ENCODE peak calls at places on chromosome 13, in ten cellular contexts. One of them, this sample, is unnamed.

GRCh38 chr13:26601669-26602068 is 44.2 kb downstream of the WASF3 start:
- DNase-seq in fibroblast of lung: peak; percentile 66
- DNase-seq in GM12865: peak; percentile 50
- DNase-seq in AG04449: no peak
- DNase-seq in Calu3: no peak
- DNase-seq in body of pancreas: no peak
- DNase-seq in HCT116: no peak
- DNase-seq in Peyer's patch: no peak
- DNase-seq in ascending aorta: no peak
- DNase-seq in breast epithelium: no peak
- DNase-seq in this sample: peak; percentile 49

GRCh38 chr13:54742984-54743383 is 1714.4 kb downstream of the OLFM4 start:
- DNase-seq in fibroblast of lung: no peak
- DNase-seq in HCT116: no peak
- DNase-seq in Calu3: no peak
- DNase-seq in Peyer's patch: no peak
- DNase-seq in GM12865: no peak
- DNase-seq in AG04449: no peak
- DNase-seq in ascending aorta: no peak
- DNase-seq in breast epithelium: no peak
- DNase-seq in body of pancreas: no peak
- DNase-seq in this sample: no peak

GRCh38 chr13:33251131-33251629 is 34.4 kb downstream of the STARD13 start:
- DNase-seq in Calu3: no peak
- DNase-seq in AG04449: peak; percentile 83
- DNase-seq in body of pancreas: peak; percentile 40
- DNase-seq in GM12865: peak; percentile 60
- DNase-seq in fibroblast of lung: peak; percentile 99
- DNase-seq in Peyer's patch: no peak
- DNase-seq in ascending aorta: no peak
- DNase-seq in HCT116: peak; percentile 31
- DNase-seq in breast epithelium: no peak
- DNase-seq in this sample: peak; percentile 99

GRCh38 chr13:32669030-32669646 is 82.9 kb downstream of the PDS5B start:
- DNase-seq in body of pancreas: peak; percentile 25
- DNase-seq in fibroblast of lung: peak; percentile 55
- DNase-seq in GM12865: peak; percentile 70
- DNase-seq in Calu3: no peak
- DNase-seq in HCT116: peak; percentile 28
- DNase-seq in Peyer's patch: no peak
- DNase-seq in breast epithelium: no peak
- DNase-seq in AG04449: no peak
- DNase-seq in ascending aorta: no peak
- DNase-seq in this sample: peak; percentile 42

GRCh38 chr13:51971520-51972426 is 39.5 kb downstream of the ATP7B start:
- DNase-seq in breast epithelium: no peak
- DNase-seq in Calu3: peak; percentile 10
- DNase-seq in HCT116: no peak
- DNase-seq in AG04449: no peak
- DNase-seq in fibroblast of lung: no peak
- DNase-seq in ascending aorta: no peak
- DNase-seq in body of pancreas: no peak
- DNase-seq in Peyer's patch: no peak
- DNase-seq in GM12865: no peak
- DNase-seq in this sample: no peak

GRCh38 chr13:107258599-107259187 is 690.8 kb upstream of the ARGLU1 start:
- DNase-seq in AG04449: no peak
- DNase-seq in HCT116: no peak
- DNase-seq in ascending aorta: no peak
- DNase-seq in breast epithelium: no peak
- DNase-seq in Calu3: no peak
- DNase-seq in fibroblast of lung: peak; percentile 16
- DNase-seq in GM12865: no peak
- DNase-seq in Peyer's patch: no peak
- DNase-seq in body of pancreas: no peak
- DNase-seq in this sample: no peak

GRCh38 chr13:93621051-93621450 is 394.4 kb downstream of the GPC6 start:
- DNase-seq in HCT116: no peak
- DNase-seq in GM12865: no peak
- DNase-seq in Peyer's patch: no peak
- DNase-seq in AG04449: no peak
- DNase-seq in fibroblast of lung: no peak
- DNase-seq in ascending aorta: no peak
- DNase-seq in Calu3: no peak
- DNase-seq in body of pancreas: no peak
- DNase-seq in breast epithelium: no peak
- DNase-seq in this sample: no peak

GRCh38 chr13:44305845-44306244 is 67.8 kb upstream of the SERP2 start:
- DNase-seq in AG04449: no peak
- DNase-seq in breast epithelium: no peak
- DNase-seq in fibroblast of lung: peak; percentile 78
- DNase-seq in Calu3: no peak
- DNase-seq in HCT116: no peak
- DNase-seq in body of pancreas: no peak
- DNase-seq in ascending aorta: peak; percentile 59
- DNase-seq in GM12865: no peak
- DNase-seq in Peyer's patch: no peak
- DNase-seq in this sample: peak; percentile 78

DNA sequence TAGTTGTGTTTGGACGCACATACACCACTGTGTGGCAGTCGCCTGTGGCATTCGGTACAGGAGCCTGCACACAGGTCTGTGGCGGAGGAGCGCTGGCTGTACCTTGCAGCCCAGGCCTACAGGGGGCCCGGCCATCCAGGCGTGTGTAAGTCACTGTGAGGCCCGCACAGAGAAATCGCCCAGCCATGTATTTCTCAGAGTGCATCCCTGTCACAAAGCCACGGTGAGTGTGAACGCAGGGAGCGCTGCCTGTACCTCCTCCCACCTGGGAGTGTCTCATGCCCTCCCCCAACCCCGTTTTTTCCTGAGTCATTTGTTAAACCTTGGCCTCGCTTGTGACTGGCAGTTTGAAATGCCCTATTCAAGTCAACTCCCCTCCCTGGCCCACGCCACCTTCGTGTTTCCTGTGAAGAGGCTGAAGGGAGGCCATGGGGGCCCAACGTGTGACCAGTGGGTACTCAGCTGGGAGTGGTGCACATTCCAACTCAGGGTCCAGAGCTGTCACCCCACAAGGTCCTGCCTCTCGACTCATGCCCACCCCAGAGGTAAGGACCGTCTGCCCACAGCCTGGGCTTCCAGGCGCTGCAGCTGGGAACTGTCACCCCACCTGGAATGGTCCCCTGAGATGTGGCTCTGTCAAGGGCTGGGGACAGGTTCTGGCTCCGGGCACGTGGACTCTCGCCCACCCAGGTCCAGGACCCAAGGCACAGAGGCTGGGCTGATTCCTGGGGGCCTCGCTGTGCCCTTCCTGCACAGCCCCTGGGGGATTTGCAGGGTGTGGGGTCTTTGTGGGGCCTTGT is 11.6 kb upstream of the RASA3 start:
- DNase-seq in HCT116: peak; percentile 63
- DNase-seq in ascending aorta: no peak
- DNase-seq in GM12865: peak; percentile 85
- DNase-seq in breast epithelium: no peak
- DNase-seq in AG04449: no peak
- DNase-seq in Calu3: no peak
- DNase-seq in body of pancreas: peak; percentile 55
- DNase-seq in fibroblast of lung: no peak
- DNase-seq in Peyer's patch: peak; percentile 3
- DNase-seq in this sample: no peak
- TF ChIP-seq CTCF in HCT116: peak; percentile 75
- TF ChIP-seq CTCF in ascending aorta: no peak
- TF ChIP-seq CTCF in GM12865: peak; percentile 58
- TF ChIP-seq CTCF in breast epithelium: no peak
- TF ChIP-seq CTCF in AG04449: peak; percentile 12
- TF ChIP-seq CTCF in Calu3: no peak
- TF ChIP-seq CTCF in body of pancreas: no peak
- TF ChIP-seq CTCF in fibroblast of lung: no peak
- TF ChIP-seq CTCF in Peyer's patch: peak; percentile 26
- TF ChIP-seq CTCF in this sample: peak; percentile 5

DNA sequence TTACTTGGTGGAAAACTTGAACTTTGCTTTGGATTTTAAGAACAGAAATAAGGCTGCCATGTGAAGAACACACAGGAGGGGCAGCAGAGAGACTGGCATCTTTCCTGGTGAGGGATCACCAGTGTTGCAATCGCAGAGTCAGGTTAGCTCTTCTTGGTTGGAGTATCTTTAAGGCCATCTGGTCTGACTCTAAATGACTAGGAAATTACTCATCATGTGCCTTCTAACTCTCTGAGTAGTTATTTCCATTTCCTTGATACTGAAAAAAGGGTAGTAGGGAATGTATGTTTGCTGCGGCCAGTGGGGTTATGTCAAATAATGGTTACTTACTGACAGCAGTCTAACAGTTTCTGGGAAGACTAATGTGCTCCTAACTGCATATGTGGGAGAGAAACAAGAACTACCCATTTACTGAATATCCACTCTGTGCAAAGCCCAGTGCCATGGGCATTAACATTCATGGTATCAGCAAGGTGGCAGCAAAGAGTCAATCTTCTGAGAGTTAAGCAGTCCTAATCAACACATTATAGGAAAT is 122.1 kb downstream of the COG6 start:
- DNase-seq in Calu3: peak; percentile 24
- DNase-seq in HCT116: peak; percentile 32
- DNase-seq in AG04449: peak; percentile 79
- DNase-seq in breast epithelium: no peak
- DNase-seq in GM12865: peak; percentile 51
- DNase-seq in fibroblast of lung: peak; percentile 96
- DNase-seq in ascending aorta: no peak
- DNase-seq in Peyer's patch: no peak
- DNase-seq in body of pancreas: no peak
- DNase-seq in this sample: peak; percentile 95
- TF ChIP-seq CTCF in Calu3: no peak
- TF ChIP-seq CTCF in HCT116: peak; percentile 43
- TF ChIP-seq CTCF in AG04449: peak; percentile 52
- TF ChIP-seq CTCF in breast epithelium: no peak
- TF ChIP-seq CTCF in GM12865: peak; percentile 24
- TF ChIP-seq CTCF in fibroblast of lung: peak; percentile 29
- TF ChIP-seq CTCF in ascending aorta: no peak
- TF ChIP-seq CTCF in Peyer's patch: no peak
- TF ChIP-seq CTCF in body of pancreas: no peak
- TF ChIP-seq CTCF in this sample: peak; percentile 54

DNA sequence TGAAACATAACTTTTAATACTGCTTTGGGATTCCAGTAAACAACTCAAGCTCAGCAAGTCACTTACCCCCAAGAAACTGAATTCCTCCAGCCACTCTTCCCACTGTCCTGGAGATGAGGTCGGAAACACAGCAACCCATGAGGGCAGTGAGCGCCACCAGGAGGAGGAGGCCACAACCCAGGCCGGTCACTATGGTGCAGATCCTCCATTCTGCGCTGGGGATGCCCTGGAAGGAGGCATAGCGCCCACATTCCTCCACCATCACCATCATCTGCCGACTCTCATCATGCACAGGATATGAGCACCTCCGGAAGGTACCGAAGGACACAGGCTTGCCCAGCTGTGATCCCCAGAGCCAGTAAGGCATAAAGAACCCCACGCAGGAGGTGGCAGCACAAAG is 2.2 kb downstream of the LHFPL6 start:
- DNase-seq in Calu3: no peak
- DNase-seq in breast epithelium: no peak
- DNase-seq in ascending aorta: peak; percentile 72
- DNase-seq in fibroblast of lung: no peak
- DNase-seq in Peyer's patch: no peak
- DNase-seq in HCT116: no peak
- DNase-seq in AG04449: no peak
- DNase-seq in GM12865: no peak
- DNase-seq in body of pancreas: no peak
- DNase-seq in this sample: no peak
- TF ChIP-seq CTCF in Calu3: no peak
- TF ChIP-seq CTCF in breast epithelium: no peak
- TF ChIP-seq CTCF in ascending aorta: peak; percentile 35
- TF ChIP-seq CTCF in fibroblast of lung: peak; percentile 34
- TF ChIP-seq CTCF in Peyer's patch: no peak
- TF ChIP-seq CTCF in HCT116: no peak
- TF ChIP-seq CTCF in AG04449: peak; percentile 58
- TF ChIP-seq CTCF in GM12865: no peak
- TF ChIP-seq CTCF in body of pancreas: no peak
- TF ChIP-seq CTCF in this sample: no peak

GRCh38 chr13:20227730-20228129 is 4.4 kb downstream of the GJB6 start:
- DNase-seq in ascending aorta: no peak
- DNase-seq in body of pancreas: no peak
- DNase-seq in GM12865: no peak
- DNase-seq in fibroblast of lung: no peak
- DNase-seq in HCT116: no peak
- DNase-seq in Calu3: no peak
- DNase-seq in AG04449: no peak
- DNase-seq in breast epithelium: no peak
- DNase-seq in Peyer's patch: no peak
- DNase-seq in this sample: no peak

GRCh38 chr13:20232556-20233277 is 598 bp upstream of the GJB6 start:
- DNase-seq in body of pancreas: no peak
- DNase-seq in ascending aorta: no peak
- DNase-seq in GM12865: no peak
- DNase-seq in HCT116: no peak
- DNase-seq in breast epithelium: no peak
- DNase-seq in fibroblast of lung: no peak
- DNase-seq in Calu3: no peak
- DNase-seq in Peyer's patch: no peak
- DNase-seq in AG04449: no peak
- DNase-seq in this sample: no peak

GRCh38 chr13:20230913-20231838 is 943 bp downstream of the GJB6 start:
- DNase-seq in body of pancreas: no peak
- DNase-seq in ascending aorta: peak; percentile 43
- DNase-seq in Peyer's patch: no peak
- DNase-seq in Calu3: no peak
- DNase-seq in HCT116: no peak
- DNase-seq in GM12865: no peak
- DNase-seq in fibroblast of lung: no peak
- DNase-seq in breast epithelium: no peak
- DNase-seq in AG04449: no peak
- DNase-seq in this sample: no peak

GRCh38 chr13:20227288-20227687 is 4.8 kb downstream of the GJB6 start:
- DNase-seq in fibroblast of lung: no peak
- DNase-seq in AG04449: no peak
- DNase-seq in Calu3: no peak
- DNase-seq in ascending aorta: no peak
- DNase-seq in Peyer's patch: no peak
- DNase-seq in breast epithelium: no peak
- DNase-seq in body of pancreas: no peak
- DNase-seq in GM12865: no peak
- DNase-seq in HCT116: no peak
- DNase-seq in this sample: no peak

DNA sequence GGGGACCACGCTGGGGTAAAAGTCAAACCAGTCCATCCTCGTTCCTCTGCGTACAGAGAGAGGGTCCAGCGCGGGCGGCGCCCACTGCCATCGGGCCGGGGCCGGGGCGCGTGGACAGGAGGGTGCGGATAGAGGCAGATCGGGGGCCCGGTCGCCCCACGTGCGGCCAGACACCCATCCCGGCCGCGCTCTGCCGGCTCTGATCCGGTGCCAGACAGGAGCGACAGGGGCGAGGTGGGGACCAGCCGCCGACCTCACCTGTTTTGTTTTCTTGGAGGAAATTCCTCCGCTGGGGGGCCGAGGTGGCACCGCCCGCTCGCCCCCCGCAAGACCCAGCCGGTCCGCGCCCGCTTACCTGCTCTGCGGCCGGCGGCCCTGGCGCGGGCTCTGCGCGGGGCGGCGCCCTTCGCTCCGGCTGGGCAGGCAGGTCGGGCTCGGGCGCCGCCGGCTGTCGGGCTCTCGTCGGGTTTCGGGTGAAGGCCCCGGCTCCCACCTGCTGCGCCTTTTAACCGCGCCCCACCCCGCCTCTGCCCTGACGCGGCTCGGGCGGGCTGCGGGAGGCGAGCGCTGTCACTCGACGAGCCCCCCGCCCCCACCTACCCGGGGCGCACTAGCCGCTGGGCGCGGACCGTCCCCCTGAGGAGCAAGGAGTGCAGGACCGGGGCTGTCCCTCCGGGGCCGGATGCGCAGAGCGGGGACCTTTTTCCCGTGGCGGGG is at the start of gene GJB6:
- DNase-seq in fibroblast of lung: no peak
- DNase-seq in ascending aorta: peak; percentile 46
- DNase-seq in Calu3: peak; percentile 39
- DNase-seq in breast epithelium: no peak
- DNase-seq in HCT116: no peak
- DNase-seq in body of pancreas: no peak
- DNase-seq in AG04449: no peak
- DNase-seq in GM12865: no peak
- DNase-seq in Peyer's patch: no peak
- DNase-seq in this sample: no peak
- TF ChIP-seq CTCF in fibroblast of lung: no peak
- TF ChIP-seq CTCF in ascending aorta: no peak
- TF ChIP-seq CTCF in Calu3: no peak
- TF ChIP-seq CTCF in breast epithelium: no peak
- TF ChIP-seq CTCF in HCT116: no peak
- TF ChIP-seq CTCF in body of pancreas: no peak
- TF ChIP-seq CTCF in AG04449: no peak
- TF ChIP-seq CTCF in GM12865: no peak
- TF ChIP-seq CTCF in Peyer's patch: no peak
- TF ChIP-seq CTCF in this sample: no peak